ENCODE peak calls at places on chromosomes 7 and 10, in eight cellular contexts. One of them, this sample, is unnamed.

GRCh38 chr10:124265391-124265745 is 153.4 kb downstream of the OAT start:
- DNase-seq in LHCN-M2: no peak
- DNase-seq in heart left ventricle: no peak
- DNase-seq in CD4-positive, alpha-beta memory T cell: no peak
- DNase-seq in ascending aorta: no peak
- DNase-seq in DMS153: no peak
- DNase-seq in islet precursor cell: no peak
- DNase-seq in stimulated activated CD4-positive, alpha-beta T cell treated with anti-CD3 and anti-CD28 coated beads, TNF-alpha, amount 100 ng/mL, for 4 hours: no peak
- DNase-seq in this sample: no peak

GRCh38 chr10:110912374-110912773 is 6.6 kb downstream of the BBIP1 start:
- DNase-seq in LHCN-M2: peak
- DNase-seq in heart left ventricle: no peak
- DNase-seq in CD4-positive, alpha-beta memory T cell: no peak
- DNase-seq in ascending aorta: no peak
- DNase-seq in DMS153: no peak
- DNase-seq in islet precursor cell: no peak
- DNase-seq in stimulated activated CD4-positive, alpha-beta T cell treated with anti-CD3 and anti-CD28 coated beads, TNF-alpha, amount 100 ng/mL, for 4 hours: no peak
- DNase-seq in this sample: no peak

GRCh38 chr7:12873596-12873995 is 186.2 kb downstream of the ARL4A start:
- DNase-seq in LHCN-M2: no peak
- DNase-seq in heart left ventricle: no peak
- DNase-seq in CD4-positive, alpha-beta memory T cell: no peak
- DNase-seq in ascending aorta: no peak
- DNase-seq in DMS153: no peak
- DNase-seq in islet precursor cell: no peak
- DNase-seq in stimulated activated CD4-positive, alpha-beta T cell treated with anti-CD3 and anti-CD28 coated beads, TNF-alpha, amount 100 ng/mL, for 4 hours: no peak
- DNase-seq in this sample: no peak

GRCh38 chr10:103598654-103599115 is 105.2 kb downstream of the NEURL1 start:
- DNase-seq in LHCN-M2: peak
- DNase-seq in heart left ventricle: no peak
- DNase-seq in CD4-positive, alpha-beta memory T cell: no peak
- DNase-seq in ascending aorta: no peak
- DNase-seq in DMS153: peak
- DNase-seq in islet precursor cell: peak
- DNase-seq in stimulated activated CD4-positive, alpha-beta T cell treated with anti-CD3 and anti-CD28 coated beads, TNF-alpha, amount 100 ng/mL, for 4 hours: no peak
- DNase-seq in this sample: peak

GRCh38 chr7:41716691-41717090 is 13.8 kb upstream of the INHBA start:
- DNase-seq in LHCN-M2: no peak
- DNase-seq in heart left ventricle: no peak
- DNase-seq in CD4-positive, alpha-beta memory T cell: no peak
- DNase-seq in ascending aorta: no peak
- DNase-seq in DMS153: no peak
- DNase-seq in islet precursor cell: no peak
- DNase-seq in stimulated activated CD4-positive, alpha-beta T cell treated with anti-CD3 and anti-CD28 coated beads, TNF-alpha, amount 100 ng/mL, for 4 hours: no peak
- DNase-seq in this sample: no peak

GRCh38 chr7:107958764-107959526 is 44.0 kb downstream of the LAMB1 start:
- DNase-seq in LHCN-M2: peak
- DNase-seq in heart left ventricle: no peak
- DNase-seq in CD4-positive, alpha-beta memory T cell: no peak
- DNase-seq in ascending aorta: no peak
- DNase-seq in DMS153: no peak
- DNase-seq in islet precursor cell: no peak
- DNase-seq in stimulated activated CD4-positive, alpha-beta T cell treated with anti-CD3 and anti-CD28 coated beads, TNF-alpha, amount 100 ng/mL, for 4 hours: no peak
- DNase-seq in this sample: no peak

GRCh38 chr7:114889646-114890285 is 32.1 kb upstream of the MDFIC start:
- DNase-seq in LHCN-M2: peak
- DNase-seq in heart left ventricle: no peak
- DNase-seq in CD4-positive, alpha-beta memory T cell: no peak
- DNase-seq in ascending aorta: no peak
- DNase-seq in DMS153: no peak
- DNase-seq in islet precursor cell: peak
- DNase-seq in stimulated activated CD4-positive, alpha-beta T cell treated with anti-CD3 and anti-CD28 coated beads, TNF-alpha, amount 100 ng/mL, for 4 hours: no peak
- DNase-seq in this sample: peak

GRCh38 chr10:70562036-70562710 is 40.4 kb downstream of the PRF1 start:
- DNase-seq in LHCN-M2: no peak
- DNase-seq in heart left ventricle: no peak
- DNase-seq in CD4-positive, alpha-beta memory T cell: no peak
- DNase-seq in ascending aorta: no peak
- DNase-seq in DMS153: no peak
- DNase-seq in islet precursor cell: no peak
- DNase-seq in stimulated activated CD4-positive, alpha-beta T cell treated with anti-CD3 and anti-CD28 coated beads, TNF-alpha, amount 100 ng/mL, for 4 hours: no peak
- DNase-seq in this sample: no peak

GRCh38 chr10:19592276-19592675 is 224.0 kb upstream of the PLXDC2 start:
- DNase-seq in LHCN-M2: peak
- DNase-seq in heart left ventricle: no peak
- DNase-seq in CD4-positive, alpha-beta memory T cell: no peak
- DNase-seq in ascending aorta: no peak
- DNase-seq in DMS153: no peak
- DNase-seq in islet precursor cell: peak
- DNase-seq in stimulated activated CD4-positive, alpha-beta T cell treated with anti-CD3 and anti-CD28 coated beads, TNF-alpha, amount 100 ng/mL, for 4 hours: no peak
- DNase-seq in this sample: peak